ENCODE peak calls at places on chromosome 1, in ten cellular contexts. D is fibroblast of pulmonary artery; T is OCI-LY7; V is cardiac muscle cell; N is fibroblast of lung; B is esophagus muscularis mucosa; M is HFFc6; E is tibial artery; P is progenitor cell of endocrine pancreas; R is CD8-positive, alpha-beta T cell. C is an unnamed sample.

GRCh38 chr1:113812661-113813135 is 422 bp upstream of the RSBN1 start:
- DNase-seq in D (no peak), T (peak; percentile 67), V (peak; percentile 21), N (no peak), B (no peak), M (no peak), E (no peak), P (no peak), R (peak; percentile 25), C (no peak)

GRCh38 chr1:107213225-107213624 is 72.4 kb downstream of the NTNG1 start:
- DNase-seq in D (no peak), T (no peak), V (no peak), N (no peak), B (no peak), M (no peak), E (no peak), P (no peak), R (no peak), C (no peak)

GRCh38 chr1:116909511-116910378 is at the start of gene PTGFRN:
- DNase-seq in D (peak; percentile 75), T (no peak), V (peak; percentile 88), N (peak; percentile 24), B (no peak), M (no peak), E (peak; percentile 53), P (peak; percentile 53), R (no peak), C (peak; percentile 71)

GRCh38 chr1:176790771-176791170 is 327.8 kb downstream of the PAPPA2 start:
- DNase-seq in D (no peak), T (no peak), V (no peak), N (no peak), B (no peak), M (no peak), E (no peak), P (no peak), R (no peak), C (no peak)

GRCh38 chr1:222043444-222044292 is 301.8 kb upstream of the DUSP10 start:
- DNase-seq in D (peak; percentile 97), T (no peak), V (peak; percentile 94), N (peak; percentile 98), B (no peak), M (peak; percentile 96), E (no peak), P (no peak), R (no peak), C (peak; percentile 26)

GRCh38 chr1:214303538-214303937 is 22.6 kb downstream of the SMYD2 start:
- DNase-seq in D (peak; percentile 29), T (no peak), V (peak; percentile 44), N (peak; percentile 26), B (no peak), M (no peak), E (no peak), P (no peak), R (no peak), C (no peak)

GRCh38 chr1:25720624-25721023 is 79.4 kb upstream of the SELENON start:
- DNase-seq in D (no peak), T (no peak), V (no peak), N (no peak), B (no peak), M (no peak), E (no peak), P (no peak), R (no peak), C (no peak)

GRCh38 chr1:38529337-38529860 is 330.2 kb downstream of the RRAGC start:
- DNase-seq in D (no peak), T (no peak), V (no peak), N (no peak), B (no peak), M (no peak), E (no peak), P (no peak), R (no peak), C (no peak)

GRCh38 chr1:150922519-150922975 is 3.6 kb upstream of the SETDB1 start:
- DNase-seq in D (peak; percentile 86), T (peak; percentile 87), V (peak; percentile 86), N (peak; percentile 87), B (no peak), M (peak; percentile 92), E (peak; percentile 69), P (peak; percentile 25), R (peak; percentile 77), C (peak; percentile 97)

GRCh38 chr1:150927629-150928028 is 1.5 kb downstream of the SETDB1 start:
- DNase-seq in D (no peak), T (no peak), V (no peak), N (no peak), B (no peak), M (no peak), E (no peak), P (no peak), R (no peak), C (no peak)

GRCh38 chr1:150925080-150925479 is 1.1 kb upstream of the SETDB1 start:
- DNase-seq in D (no peak), T (no peak), V (peak; percentile 2), N (no peak), B (no peak), M (no peak), E (no peak), P (no peak), R (no peak), C (peak; percentile 15)

GRCh38 chr1:150928286-150928685 is 2.1 kb downstream of the SETDB1 start:
- DNase-seq in D (peak; percentile 67), T (no peak), V (peak; percentile 62), N (no peak), B (no peak), M (no peak), E (no peak), P (no peak), R (no peak), C (no peak)

GRCh38 chr1:150926094-150926741 is at the start of gene SETDB1:
- DNase-seq in D (peak; percentile 98), T (peak; percentile 99), V (peak; percentile 98), N (peak; percentile 97), B (peak; percentile 98), M (peak; percentile 95), E (peak; percentile 95), P (peak; percentile 89), R (peak; percentile 94), C (peak; percentile 99)
- TF ChIP-seq CTCF in D (no peak), T (peak; percentile 35), V (no peak), N (no peak), B (no peak), M (peak; percentile 31), E (no peak), P (peak; percentile 18), R (no peak), C (no peak)

GRCh38 chr1:6796095-6796494 is 10.8 kb downstream of the CAMTA1 start:
- DNase-seq in D (no peak), T (no peak), V (peak; percentile 10), N (no peak), B (no peak), M (no peak), E (no peak), P (no peak), R (no peak), C (no peak)

GRCh38 chr1:6795661-6796060 is 10.4 kb downstream of the CAMTA1 start:
- DNase-seq in D (peak; percentile 88), T (no peak), V (peak; percentile 79), N (peak; percentile 89), B (no peak), M (peak; percentile 72), E (no peak), P (no peak), R (no peak), C (no peak)

GRCh38 chr1:6795203-6795602 is 9.9 kb downstream of the CAMTA1 start:
- DNase-seq in D (no peak), T (no peak), V (no peak), N (no peak), B (no peak), M (no peak), E (no peak), P (no peak), R (no peak), C (no peak)

GRCh38 chr1:6790146-6790545 is 4.9 kb downstream of the CAMTA1 start:
- DNase-seq in D (no peak), T (no peak), V (no peak), N (no peak), B (no peak), M (no peak), E (no peak), P (no peak), R (no peak), C (no peak)

GRCh38 chr1:6794164-6794563 is 8.9 kb downstream of the CAMTA1 start:
- DNase-seq in D (peak; percentile 69), T (peak; percentile 29), V (peak; percentile 60), N (peak; percentile 79), B (no peak), M (peak; percentile 65), E (no peak), P (no peak), R (no peak), C (peak; percentile 69)
- TF ChIP-seq CTCF in D (peak; percentile 37), T (peak; percentile 76), V (peak; percentile 41), N (peak; percentile 30), B (peak; percentile 44), M (peak; percentile 80), E (peak; percentile 41), P (peak; percentile 53), R (peak; percentile 45), C (peak; percentile 83)

DNA sequence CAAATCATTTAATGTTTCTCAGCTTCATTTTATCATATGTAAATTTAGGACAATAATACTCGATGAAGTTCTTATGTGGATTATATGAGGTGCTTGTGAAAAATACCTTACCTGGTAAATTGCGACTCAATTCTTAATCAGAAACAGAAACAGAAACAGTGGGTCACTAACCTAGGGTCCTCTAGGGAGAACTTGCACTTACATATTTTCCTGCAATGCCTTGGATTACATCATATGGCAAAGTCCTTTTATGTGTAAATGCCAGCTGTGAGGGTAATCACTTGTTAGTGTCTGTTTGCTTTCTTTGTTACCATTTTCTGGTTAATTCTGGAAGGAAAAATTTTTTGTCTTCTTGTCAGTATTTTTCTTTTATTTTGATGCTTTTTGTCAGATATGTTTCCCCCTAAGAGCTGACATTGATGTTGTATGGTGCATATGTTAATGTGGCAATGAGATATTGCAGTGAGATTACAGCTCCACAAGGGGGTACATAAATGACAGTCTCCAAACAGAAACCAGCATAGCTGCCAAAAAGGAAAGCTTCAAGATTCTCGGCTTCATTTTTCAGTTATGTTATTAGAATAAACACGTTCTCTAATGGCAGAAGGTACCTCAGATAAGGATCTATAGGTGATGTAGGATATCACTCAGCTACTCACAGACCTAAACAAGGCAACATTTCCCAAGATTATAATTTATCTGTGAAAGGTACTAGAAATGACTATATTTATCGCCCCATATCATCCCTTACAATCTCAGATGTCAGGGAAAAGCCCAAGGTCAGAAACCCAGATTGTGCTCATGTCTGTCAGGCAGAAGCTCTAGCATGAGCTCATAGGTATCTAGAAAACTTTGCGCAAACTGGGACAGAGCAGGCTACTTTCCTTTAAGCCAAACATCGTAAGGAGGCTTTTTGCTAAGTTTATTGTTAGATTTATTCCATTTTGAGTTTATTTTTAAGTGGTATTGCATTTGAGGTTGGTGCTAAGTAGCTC is 119.9 kb downstream of the FASLG start:
- DNase-seq in D (peak; percentile 8), T (peak; percentile 31), V (peak; percentile 24), N (peak; percentile 54), B (no peak), M (no peak), E (no peak), P (no peak), R (no peak), C (peak; percentile 52)
- TF ChIP-seq CTCF in D (peak; percentile 10), T (peak; percentile 63), V (peak; percentile 18), N (no peak), B (no peak), M (peak; percentile 39), E (no peak), P (no peak), R (peak; percentile 44), C (peak; percentile 68)

GRCh38 chr1:235058695-235059094 is 69.9 kb downstream of the TOMM20 start:
- DNase-seq in D (no peak), T (no peak), V (no peak), N (no peak), B (no peak), M (no peak), E (no peak), P (no peak), R (no peak), C (no peak)

GRCh38 chr1:235059221-235059620 is 69.4 kb downstream of the TOMM20 start:
- DNase-seq in D (no peak), T (no peak), V (no peak), N (no peak), B (no peak), M (no peak), E (no peak), P (no peak), R (no peak), C (no peak)

GRCh38 chr1:235054961-235055360 is 73.7 kb downstream of the TOMM20 start:
- DNase-seq in D (no peak), T (no peak), V (no peak), N (no peak), B (no peak), M (no peak), E (no peak), P (no peak), R (no peak), C (no peak)

GRCh38 chr1:235057385-235058306 is 71.0 kb downstream of the TOMM20 start:
- DNase-seq in D (no peak), T (no peak), V (no peak), N (no peak), B (no peak), M (no peak), E (no peak), P (no peak), R (no peak), C (no peak)

GRCh38 chr1:235056937-235057336 is 71.7 kb downstream of the TOMM20 start:
- DNase-seq in D (no peak), T (no peak), V (no peak), N (no peak), B (no peak), M (no peak), E (no peak), P (no peak), R (no peak), C (peak; percentile 17)
- TF ChIP-seq CTCF in D (no peak), T (peak; percentile 34), V (no peak), N (peak; percentile 15), B (no peak), M (peak; percentile 42), E (no peak), P (no peak), R (no peak), C (peak; percentile 31)

C was measured in PC-3.